ENCODE peak calls at places on chromosomes 12 and 14, in five cellular contexts. Y is DMS153, T is small intestine, L is midbrain, B is left ventricle myocardium superior. S is an unnamed sample.
A peak's percentile ranks its signal among the peaks of the same experiment; 100 is the strongest.

GRCh38 chr12:57491393-57492280 is 3.8 kb downstream of the MARS1 start:
- DNase-seq in Y (no peak), T (no peak), L (no peak), B (no peak), S (no peak)

GRCh38 chr12:68565391-68565903 is 45.3 kb upstream of the RAP1B start:
- DNase-seq in Y (peak; percentile 85), T (peak; percentile 12), L (no peak), B (no peak), S (no peak)

GRCh38 chr12:119630962-119631550 is 36.9 kb upstream of the PRKAB1 start:
- DNase-seq in Y (no peak), T (no peak), L (no peak), B (no peak), S (no peak)

GRCh38 chr14:49173765-49174373 is 412.3 kb downstream of the RPS29 start:
- DNase-seq in Y (peak; percentile 27), T (peak; percentile 66), L (peak; percentile 45), B (no peak), S (no peak)

GRCh38 chr12:93186131-93186530 is 191.6 kb upstream of the NUDT4 start:
- DNase-seq in Y (no peak), T (no peak), L (no peak), B (no peak), S (no peak)

GRCh38 chr12:122094735-122095561 is 16.4 kb downstream of the MLXIP start:
- DNase-seq in Y (peak; percentile 30), T (no peak), L (no peak), B (no peak), S (no peak)

GRCh38 chr14:92207012-92207927 is 85.5 kb downstream of the CPSF2 start:
- DNase-seq in Y (no peak), T (no peak), L (no peak), B (no peak), S (no peak)

GRCh38 chr14:80974338-80975078 is 19.1 kb downstream of the TSHR start:
- DNase-seq in Y (no peak), T (no peak), L (no peak), B (no peak), S (no peak)

GRCh38 chr14:99393059-99393655 is 87.5 kb downstream of the SETD3 start:
- DNase-seq in Y (no peak), T (peak; percentile 65), L (no peak), B (peak; percentile 38), S (no peak)

GRCh38 chr14:104776961-104777807 is 18.4 kb downstream of the AKT1 start:
- DNase-seq in Y (no peak), T (no peak), L (no peak), B (no peak), S (no peak)

GRCh38 chr14:34052658-34053014 is 101.8 kb upstream of the EGLN3 start:
- DNase-seq in Y (no peak), T (no peak), L (no peak), B (no peak), S (no peak)

GRCh38 chr14:66224492-66225178 is 261.5 kb upstream of the CCDC196 start:
- DNase-seq in Y (peak; percentile 12), T (peak; percentile 31), L (no peak), B (no peak), S (no peak)

GRCh38 chr12:65825323-65825572 is 965 bp downstream of the HMGA2 start:
- DNase-seq in Y (no peak), T (no peak), L (no peak), B (no peak), S (no peak)

GRCh38 chr14:58796636-58797429 is 159.1 kb downstream of the DACT1 start:
- DNase-seq in Y (no peak), T (no peak), L (no peak), B (no peak), S (no peak)

GRCh38 chr12:93127582-93128331 is 198.7 kb upstream of the EEA1 start:
- DNase-seq in Y (no peak), T (peak; percentile 39), L (no peak), B (peak; percentile 86), S (peak; percentile 78)

GRCh38 chr14:95664046-95664445 is 22.2 kb upstream of the TCL1B start:
- DNase-seq in Y (no peak), T (no peak), L (no peak), B (no peak), S (no peak)

GRCh38 chr12:46921048-46921753 is 95.4 kb upstream of the SLC38A4 start:
- DNase-seq in Y (no peak), T (no peak), L (no peak), B (no peak), S (no peak)

GRCh38 chr12:31234955-31235867 is 90.7 kb downstream of the SINHCAF start:
- DNase-seq in Y (peak; percentile 86), T (peak; percentile 65), L (peak; percentile 31), B (peak; percentile 59), S (no peak)

GRCh38 chr12:12890815-12891645 is at the start of gene GPRC5A:
- DNase-seq in Y (no peak), T (peak; percentile 96), L (peak; percentile 28), B (peak; percentile 84), S (peak; percentile 76)

GRCh38 chr14:92794961-92795360 is 856 bp downstream of the GOLGA5 start:
- DNase-seq in Y (no peak), T (no peak), L (no peak), B (no peak), S (no peak)

GRCh38 chr14:51533160-51533559 is 118.5 kb upstream of the FRMD6 start:
- DNase-seq in Y (no peak), T (no peak), L (no peak), B (no peak), S (no peak)

GRCh38 chr12:121453022-121453360 is 53.1 kb downstream of the RNF34 start:
- DNase-seq in Y (no peak), T (no peak), L (no peak), B (peak; percentile 29), S (no peak)

GRCh38 chr12:10247659-10248058 is 35.0 kb downstream of the GABARAPL1 start:
- DNase-seq in Y (no peak), T (no peak), L (no peak), B (no peak), S (no peak)

S was measured in left ventricle myocardium inferior.